ENCODE peak calls at places on chromosome 4, in seven cellular contexts. One of them, this sample, is unnamed.

GRCh38 chr4:157004279-157005161 is 32.9 kb upstream of the PDGFC start:
- DNase-seq in Peyer's patch: no peak
- DNase-seq in NCI-H748 treated with DMSO at 0.1 percent for 48 hours: no peak
- DNase-seq in retina: no peak
- DNase-seq in choroid plexus epithelial cell: peak
- DNase-seq in SW480: no peak
- DNase-seq in transverse colon: no peak
- DNase-seq in this sample: no peak

GRCh38 chr4:113636438-113636818 is 125.1 kb downstream of the CAMK2D start:
- DNase-seq in Peyer's patch: peak
- DNase-seq in NCI-H748 treated with DMSO at 0.1 percent for 48 hours: no peak
- DNase-seq in retina: no peak
- DNase-seq in choroid plexus epithelial cell: no peak
- DNase-seq in SW480: no peak
- DNase-seq in transverse colon: no peak
- DNase-seq in this sample: no peak

GRCh38 chr4:1535926-1536578 is 129.8 kb upstream of the NKX1-1 start:
- DNase-seq in Peyer's patch: no peak
- DNase-seq in NCI-H748 treated with DMSO at 0.1 percent for 48 hours: no peak
- DNase-seq in retina: no peak
- DNase-seq in choroid plexus epithelial cell: no peak
- DNase-seq in SW480: no peak
- DNase-seq in transverse colon: no peak
- DNase-seq in this sample: no peak

GRCh38 chr4:17665346-17665745 is 50.9 kb downstream of the MED28 start:
- DNase-seq in Peyer's patch: no peak
- DNase-seq in NCI-H748 treated with DMSO at 0.1 percent for 48 hours: no peak
- DNase-seq in retina: no peak
- DNase-seq in choroid plexus epithelial cell: no peak
- DNase-seq in SW480: no peak
- DNase-seq in transverse colon: no peak
- DNase-seq in this sample: no peak

GRCh38 chr4:46844325-46844917 is 64.6 kb downstream of the COX7B2 start:
- DNase-seq in Peyer's patch: peak
- DNase-seq in NCI-H748 treated with DMSO at 0.1 percent for 48 hours: peak
- DNase-seq in retina: peak
- DNase-seq in choroid plexus epithelial cell: peak
- DNase-seq in SW480: peak
- DNase-seq in transverse colon: peak
- DNase-seq in this sample: peak

GRCh38 chr4:135917016-135917415 is 1615.3 kb downstream of the PCDH18 start:
- DNase-seq in Peyer's patch: no peak
- DNase-seq in NCI-H748 treated with DMSO at 0.1 percent for 48 hours: no peak
- DNase-seq in retina: no peak
- DNase-seq in choroid plexus epithelial cell: peak
- DNase-seq in SW480: no peak
- DNase-seq in transverse colon: no peak
- DNase-seq in this sample: no peak

GRCh38 chr4:5138389-5138788 is 87.1 kb downstream of the STK32B start:
- DNase-seq in Peyer's patch: no peak
- DNase-seq in NCI-H748 treated with DMSO at 0.1 percent for 48 hours: no peak
- DNase-seq in retina: no peak
- DNase-seq in choroid plexus epithelial cell: no peak
- DNase-seq in SW480: no peak
- DNase-seq in transverse colon: no peak
- DNase-seq in this sample: no peak

GRCh38 chr4:2792711-2793577 is at the start of gene SH3BP2:
- DNase-seq in Peyer's patch: peak
- DNase-seq in NCI-H748 treated with DMSO at 0.1 percent for 48 hours: no peak
- DNase-seq in retina: no peak
- DNase-seq in choroid plexus epithelial cell: peak
- DNase-seq in SW480: no peak
- DNase-seq in transverse colon: peak
- DNase-seq in this sample: peak

GRCh38 chr4:2574863-2575262 is 38.4 kb downstream of the FAM193A start:
- DNase-seq in Peyer's patch: no peak
- DNase-seq in NCI-H748 treated with DMSO at 0.1 percent for 48 hours: no peak
- DNase-seq in retina: no peak
- DNase-seq in choroid plexus epithelial cell: no peak
- DNase-seq in SW480: no peak
- DNase-seq in transverse colon: no peak
- DNase-seq in this sample: no peak

GRCh38 chr4:185086053-185086452 is 57.0 kb upstream of the SLC25A4 start:
- DNase-seq in Peyer's patch: no peak
- DNase-seq in NCI-H748 treated with DMSO at 0.1 percent for 48 hours: no peak
- DNase-seq in retina: no peak
- DNase-seq in choroid plexus epithelial cell: no peak
- DNase-seq in SW480: no peak
- DNase-seq in transverse colon: no peak
- DNase-seq in this sample: no peak

GRCh38 chr4:6546681-6547447 is 28.1 kb upstream of the MAN2B2 start:
- DNase-seq in Peyer's patch: no peak
- DNase-seq in NCI-H748 treated with DMSO at 0.1 percent for 48 hours: peak
- DNase-seq in retina: peak
- DNase-seq in choroid plexus epithelial cell: peak
- DNase-seq in SW480: peak
- DNase-seq in transverse colon: peak
- DNase-seq in this sample: peak

GRCh38 chr4:25550376-25551030 is 105.1 kb upstream of the SLC34A2 start:
- DNase-seq in Peyer's patch: no peak
- DNase-seq in NCI-H748 treated with DMSO at 0.1 percent for 48 hours: no peak
- DNase-seq in retina: no peak
- DNase-seq in choroid plexus epithelial cell: no peak
- DNase-seq in SW480: no peak
- DNase-seq in transverse colon: no peak
- DNase-seq in this sample: no peak

GRCh38 chr4:85968945-85969830 is 390.7 kb downstream of the MAPK10 start:
- DNase-seq in Peyer's patch: no peak
- DNase-seq in NCI-H748 treated with DMSO at 0.1 percent for 48 hours: peak
- DNase-seq in retina: peak
- DNase-seq in choroid plexus epithelial cell: peak
- DNase-seq in SW480: peak
- DNase-seq in transverse colon: no peak
- DNase-seq in this sample: peak

This sample was measured in NCI-H460.